ENCODE peak calls at places on chromosomes 11 and 22, in six cellular contexts. T is HCT116; Q is fibroblast of lung; J is stomach; N is cardiac muscle cell; R is CD4-positive, alpha-beta memory T cell. K is an unnamed sample.

GRCh38 chr11:44005956-44006355 is 41.8 kb upstream of the ACCSL start:
- DNase-seq in Q (no peak), N (no peak), J (peak; percentile 11), R (no peak), T (no peak), K (no peak)

GRCh38 chr11:31919175-31919574 is 108.1 kb upstream of the PAX6 start:
- DNase-seq in N (no peak), Q (no peak), T (no peak), J (no peak), R (no peak), K (no peak)

GRCh38 chr11:63764712-63765631 is 3.6 kb downstream of the ZFTA start:
- DNase-seq in Q (peak; percentile 15), N (peak; percentile 55), J (no peak), R (no peak), T (no peak), K (no peak)

GRCh38 chr11:12813371-12814225 is 139.4 kb downstream of the TEAD1 start:
- DNase-seq in T (no peak), Q (peak; percentile 96), J (peak; percentile 39), R (no peak), N (no peak), K (no peak)

GRCh38 chr22:17370036-17370765 is 941 bp downstream of the CECR2 start:
- DNase-seq in N (peak; percentile 58), T (no peak), Q (peak; percentile 11), J (no peak), R (no peak), K (no peak)

GRCh38 chr11:123174196-123175183 is 20.6 kb downstream of the CLMP start:
- DNase-seq in N (no peak), T (no peak), Q (peak; percentile 99), R (no peak), J (peak; percentile 39), K (no peak)

GRCh38 chr11:1301220-1302000 is 8.0 kb downstream of the TOLLIP start:
- DNase-seq in N (no peak), J (peak; percentile 20), Q (no peak), T (no peak), R (no peak), K (no peak)

GRCh38 chr11:18669211-18669593 is 29.4 kb upstream of the TMEM86A start:
- DNase-seq in N (no peak), R (no peak), J (no peak), Q (no peak), T (peak; percentile 46), K (no peak)

GRCh38 chr11:25983280-25983679 is 348.6 kb upstream of the ANO3 start:
- DNase-seq in N (no peak), J (no peak), T (no peak), Q (no peak), R (no peak), K (no peak)

GRCh38 chr11:43177938-43178337 is 133.9 kb upstream of the API5 start:
- DNase-seq in J (no peak), Q (no peak), R (no peak), T (no peak), N (no peak), K (no peak)

GRCh38 chr11:84526250-84526649 is 1100.9 kb downstream of the DLG2 start:
- DNase-seq in Q (no peak), N (no peak), R (no peak), J (no peak), T (no peak), K (no peak)

GRCh38 chr11:39741066-39741465 is 1718.4 kb downstream of the LRRC4C start:
- DNase-seq in Q (no peak), T (no peak), N (no peak), R (no peak), J (no peak), K (no peak)

GRCh38 chr11:118310271-118310670 is 5.7 kb downstream of the CD3E start:
- DNase-seq in N (no peak), Q (no peak), T (no peak), R (no peak), J (no peak), K (no peak)

GRCh38 chr11:63537293-63538101 is 889 bp downstream of the PLAAT4 start:
- DNase-seq in R (peak; percentile 16), J (peak; percentile 86), T (no peak), N (no peak), Q (peak; percentile 68), K (no peak)

GRCh38 chr11:64876226-64876750 is 2.1 kb downstream of the EHD1 start:
- DNase-seq in J (no peak), T (no peak), Q (no peak), R (no peak), N (no peak), K (no peak)

GRCh38 chr11:77035580-77035979 is 1.4 kb downstream of the B3GNT6 start:
- DNase-seq in J (peak; percentile 67), N (no peak), Q (no peak), R (no peak), T (no peak), K (no peak)

GRCh38 chr22:34608716-34609115 is 457.2 kb upstream of the ISX start:
- DNase-seq in J (no peak), T (no peak), Q (no peak), R (no peak), N (no peak), K (no peak)

GRCh38 chr11:15641191-15641810 is 526.6 kb downstream of the INSC start:
- DNase-seq in N (peak; percentile 34), T (no peak), Q (no peak), R (no peak), J (no peak), K (no peak)

GRCh38 chr22:38220163-38220562 is 18.4 kb downstream of the MAFF start:
- DNase-seq in T (no peak), N (no peak), Q (no peak), R (no peak), J (no peak), K (no peak)

GRCh38 chr11:83725161-83725560 is 439.0 kb upstream of the CCDC90B start:
- DNase-seq in R (no peak), Q (no peak), N (peak; percentile 19), T (no peak), J (no peak), K (no peak)

GRCh38 chr22:46052331-46052771 is 75.4 kb upstream of the WNT7B start:
- DNase-seq in T (no peak), J (peak; percentile 26), N (no peak), Q (no peak), R (no peak), K (no peak)

GRCh38 chr11:6333112-6333511 is 12.8 kb upstream of the CAVIN3 start:
- DNase-seq in J (no peak), T (no peak), Q (peak; percentile 73), N (no peak), R (no peak), K (no peak)

GRCh38 chr11:6336293-6336692 is 16.0 kb upstream of the CAVIN3 start:
- DNase-seq in R (no peak), T (no peak), N (no peak), Q (no peak), J (no peak), K (no peak)

GRCh38 chr11:6332066-6332465 is 11.8 kb upstream of the CAVIN3 start:
- DNase-seq in T (no peak), Q (no peak), J (no peak), R (no peak), N (no peak), K (no peak)

DNA sequence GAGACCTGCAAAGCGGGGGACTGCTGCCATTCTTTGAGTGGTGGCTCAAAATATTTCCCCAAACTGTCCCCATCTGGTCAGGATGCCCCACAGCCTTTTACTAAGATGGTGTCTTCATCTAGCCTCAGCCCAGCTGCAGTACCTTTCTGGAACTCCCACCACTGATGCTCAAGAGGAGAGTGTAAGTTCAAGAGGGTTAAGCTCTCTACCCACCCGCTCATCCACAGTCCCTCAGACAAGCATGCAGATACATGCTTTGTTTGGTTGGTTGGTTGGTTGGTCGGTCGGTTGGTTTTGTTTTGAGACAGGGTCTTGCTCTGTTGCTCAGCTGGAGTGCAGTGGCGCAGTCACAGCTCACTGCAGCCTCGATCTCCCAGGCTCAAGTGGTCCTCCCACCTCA is 14.5 kb upstream of the CAVIN3 start:
- DNase-seq in N (no peak), Q (no peak), T (no peak), J (no peak), R (no peak), K (no peak)
- H3K9me3 ChIP-seq in N (no peaks in the 10 kb centered on the region), Q (no peaks in the 10 kb centered on the region), T (no peaks in the 10 kb centered on the region), J (no peaks in the 10 kb centered on the region), R (no peaks in the 10 kb centered on the region), K (no peaks in the 10 kb centered on the region)

DNA sequence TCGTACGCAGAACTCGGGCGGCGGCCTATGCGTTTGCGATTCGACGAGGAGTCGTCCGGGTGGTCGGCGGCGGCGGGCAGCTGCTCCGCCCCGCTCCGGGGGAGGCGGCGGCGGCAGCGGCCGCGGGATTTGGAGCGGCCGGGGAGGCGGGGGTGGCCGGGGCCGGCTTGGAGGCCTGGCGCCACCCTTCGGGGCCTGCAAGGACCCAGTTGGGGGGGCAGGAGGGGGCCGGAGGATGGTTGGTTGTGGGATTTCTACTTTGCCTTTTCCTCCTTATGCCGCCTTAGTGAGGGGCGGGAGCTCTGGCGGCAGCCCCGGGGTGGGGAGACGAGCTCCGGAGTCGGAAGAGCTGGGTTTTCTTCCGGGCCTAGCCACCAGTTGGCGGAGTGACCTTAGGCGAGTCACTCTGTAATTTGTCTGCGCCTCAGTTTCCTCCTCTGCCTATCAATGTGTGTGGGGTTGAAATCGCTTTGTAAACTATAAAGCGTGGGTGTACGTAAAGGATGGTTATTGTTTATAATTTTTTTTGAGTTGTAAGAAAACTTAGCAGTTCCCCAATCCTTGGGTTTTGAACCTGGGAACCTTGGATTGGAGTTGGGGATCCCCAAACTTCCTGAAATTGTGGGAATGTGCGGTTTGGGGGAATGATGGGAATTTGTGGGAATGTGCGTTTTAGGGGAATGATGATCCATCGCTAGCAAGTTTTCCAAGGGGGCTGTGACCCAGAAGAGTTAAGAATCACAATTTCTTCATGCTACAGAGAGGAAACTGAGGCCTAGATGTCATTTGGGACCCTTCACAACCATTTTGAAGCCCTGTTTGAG is 679 bp downstream of the TUG1 start:
- DNase-seq in R (no peak), T (no peak), Q (peak; percentile 54), J (peak; percentile 31), N (no peak), K (peak; percentile 16)
- H3K9me3 ChIP-seq in R (peaks cover 31% of the 10 kb centered on the region), T (peaks cover 33% of the 10 kb centered on the region), Q (no peaks in the 10 kb centered on the region), J (peaks cover 11% of the 10 kb centered on the region), N (no peaks in the 10 kb centered on the region), K (peaks cover 31% of the 10 kb centered on the region)

GRCh38 chr11:114076974-114077373 is 17.5 kb downstream of the ZBTB16 start:
- DNase-seq in T (no peak), J (no peak), N (peak; percentile 80), Q (no peak), R (no peak), K (no peak)
- H3K9me3 ChIP-seq in T (no peaks in the 10 kb centered on the region), J (no peaks in the 10 kb centered on the region), N (no peaks in the 10 kb centered on the region), Q (no peaks in the 10 kb centered on the region), R (no peaks in the 10 kb centered on the region), K (no peaks in the 10 kb centered on the region)

DNA sequence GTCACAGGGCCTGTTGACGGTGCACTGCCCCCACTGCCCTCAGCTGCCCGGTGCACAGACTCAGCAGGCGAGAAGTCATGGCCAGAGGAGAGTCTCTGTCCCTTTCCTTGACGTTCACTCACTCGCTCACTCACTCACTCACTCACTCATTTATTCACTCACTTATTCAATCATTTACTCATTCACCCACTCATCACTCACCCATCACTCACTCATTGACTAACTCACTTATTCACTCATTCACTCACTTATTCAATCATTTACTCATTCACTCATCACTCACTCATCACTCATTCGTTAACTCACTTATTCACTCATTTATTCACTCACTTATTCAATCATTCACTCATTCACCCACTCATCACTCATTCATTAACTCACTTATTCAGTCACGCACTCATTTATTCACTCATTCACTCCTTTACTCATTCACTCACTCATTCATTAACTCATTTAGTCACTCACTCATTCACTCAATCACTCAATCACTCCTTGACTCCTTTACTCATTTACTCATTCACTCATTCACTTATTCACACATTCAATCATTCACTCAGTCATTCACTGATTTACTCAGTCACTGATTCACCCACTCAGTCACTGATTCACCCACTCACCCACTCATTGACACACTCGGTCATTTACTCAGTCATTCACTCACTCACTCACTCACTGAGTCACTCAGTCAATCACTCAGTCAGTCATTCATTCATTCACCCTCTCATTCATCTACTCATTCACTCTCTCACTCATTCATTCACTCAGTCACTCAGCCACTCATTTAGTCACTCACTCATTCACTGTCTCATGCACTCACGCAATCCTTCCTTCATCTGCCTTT is 1193.5 kb downstream of the BRD1 start:
- DNase-seq in R (no peak), N (no peak), T (no peak), Q (no peak), J (no peak), K (no peak)
- H3K9me3 ChIP-seq in R (no peaks in the 10 kb centered on the region), N (no peaks in the 10 kb centered on the region), T (no peaks in the 10 kb centered on the region), Q (no peaks in the 10 kb centered on the region), J (no peaks in the 10 kb centered on the region), K (no peaks in the 10 kb centered on the region)